ENCODE peak calls at places on chromosome 19, in ten cellular contexts. One of them, this sample, is unnamed.

GRCh38 chr19:21463449-21464105 is 41.8 kb upstream of the ZNF429 start:
- DNase-seq in uterus: no peak
- DNase-seq in HCT116: no peak
- DNase-seq in A549: no peak
- DNase-seq in lower leg skin: no peak
- DNase-seq in heart left ventricle: peak
- DNase-seq in suprapubic skin: no peak
- DNase-seq in upper lobe of left lung: no peak
- DNase-seq in IMR-90: no peak
- DNase-seq in body of pancreas: peak
- DNase-seq in this sample: no peak

GRCh38 chr19:23799321-23799720 is 40.6 kb upstream of the ZNF681 start:
- DNase-seq in lower leg skin: no peak
- DNase-seq in suprapubic skin: no peak
- DNase-seq in A549: no peak
- DNase-seq in IMR-90: no peak
- DNase-seq in heart left ventricle: no peak
- DNase-seq in upper lobe of left lung: no peak
- DNase-seq in uterus: no peak
- DNase-seq in body of pancreas: no peak
- DNase-seq in HCT116: no peak
- DNase-seq in this sample: no peak

GRCh38 chr19:47518139-47518538 is 3.3 kb upstream of the NAPA start:
- DNase-seq in IMR-90: no peak
- DNase-seq in HCT116: no peak
- DNase-seq in lower leg skin: no peak
- DNase-seq in upper lobe of left lung: no peak
- DNase-seq in A549: no peak
- DNase-seq in heart left ventricle: no peak
- DNase-seq in body of pancreas: no peak
- DNase-seq in suprapubic skin: no peak
- DNase-seq in uterus: no peak
- DNase-seq in this sample: no peak

GRCh38 chr19:49331616-49332055 is 3.6 kb upstream of the CD37 start:
- DNase-seq in lower leg skin: no peak
- DNase-seq in uterus: no peak
- DNase-seq in body of pancreas: peak
- DNase-seq in A549: peak
- DNase-seq in upper lobe of left lung: no peak
- DNase-seq in heart left ventricle: no peak
- DNase-seq in HCT116: peak
- DNase-seq in suprapubic skin: no peak
- DNase-seq in IMR-90: peak
- DNase-seq in this sample: no peak

GRCh38 chr19:3507371-3508120 is 1.4 kb downstream of the FZR1 start:
- DNase-seq in heart left ventricle: no peak
- DNase-seq in HCT116: no peak
- DNase-seq in IMR-90: no peak
- DNase-seq in upper lobe of left lung: peak
- DNase-seq in suprapubic skin: peak
- DNase-seq in A549: no peak
- DNase-seq in uterus: no peak
- DNase-seq in body of pancreas: peak
- DNase-seq in lower leg skin: no peak
- DNase-seq in this sample: no peak

GRCh38 chr19:7605490-7606222 is 10.0 kb downstream of the CAMSAP3 start:
- DNase-seq in A549: peak
- DNase-seq in IMR-90: no peak
- DNase-seq in lower leg skin: no peak
- DNase-seq in upper lobe of left lung: no peak
- DNase-seq in HCT116: peak
- DNase-seq in heart left ventricle: no peak
- DNase-seq in uterus: no peak
- DNase-seq in suprapubic skin: no peak
- DNase-seq in body of pancreas: no peak
- DNase-seq in this sample: no peak

GRCh38 chr19:21483589-21484170 is 21.7 kb upstream of the ZNF429 start:
- DNase-seq in IMR-90: no peak
- DNase-seq in suprapubic skin: no peak
- DNase-seq in A549: peak
- DNase-seq in uterus: peak
- DNase-seq in heart left ventricle: peak
- DNase-seq in HCT116: no peak
- DNase-seq in upper lobe of left lung: peak
- DNase-seq in lower leg skin: no peak
- DNase-seq in body of pancreas: peak
- DNase-seq in this sample: no peak

GRCh38 chr19:14632286-14632685 is 42.4 kb downstream of the ADGRE3 start:
- DNase-seq in HCT116: peak
- DNase-seq in body of pancreas: no peak
- DNase-seq in lower leg skin: no peak
- DNase-seq in suprapubic skin: no peak
- DNase-seq in A549: peak
- DNase-seq in upper lobe of left lung: no peak
- DNase-seq in heart left ventricle: no peak
- DNase-seq in IMR-90: peak
- DNase-seq in uterus: no peak
- DNase-seq in this sample: no peak

GRCh38 chr19:17107546-17108452 is 32.2 kb downstream of the MYO9B start:
- DNase-seq in HCT116: peak
- DNase-seq in A549: peak
- DNase-seq in body of pancreas: peak
- DNase-seq in heart left ventricle: peak
- DNase-seq in IMR-90: peak
- DNase-seq in lower leg skin: peak
- DNase-seq in uterus: peak
- DNase-seq in upper lobe of left lung: peak
- DNase-seq in suprapubic skin: peak
- DNase-seq in this sample: no peak

GRCh38 chr19:17101686-17102628 is 26.4 kb downstream of the MYO9B start:
- DNase-seq in lower leg skin: no peak
- DNase-seq in uterus: no peak
- DNase-seq in IMR-90: no peak
- DNase-seq in heart left ventricle: no peak
- DNase-seq in A549: no peak
- DNase-seq in body of pancreas: no peak
- DNase-seq in HCT116: no peak
- DNase-seq in upper lobe of left lung: peak
- DNase-seq in suprapubic skin: no peak
- DNase-seq in this sample: no peak

GRCh38 chr19:17105548-17105947 is 30.0 kb downstream of the MYO9B start:
- DNase-seq in heart left ventricle: no peak
- DNase-seq in suprapubic skin: no peak
- DNase-seq in HCT116: no peak
- DNase-seq in body of pancreas: no peak
- DNase-seq in uterus: no peak
- DNase-seq in IMR-90: no peak
- DNase-seq in upper lobe of left lung: no peak
- DNase-seq in A549: no peak
- DNase-seq in lower leg skin: no peak
- DNase-seq in this sample: no peak

GRCh38 chr19:17104679-17105078 is 29.1 kb downstream of the MYO9B start:
- DNase-seq in upper lobe of left lung: no peak
- DNase-seq in HCT116: no peak
- DNase-seq in lower leg skin: no peak
- DNase-seq in heart left ventricle: no peak
- DNase-seq in A549: no peak
- DNase-seq in suprapubic skin: no peak
- DNase-seq in IMR-90: no peak
- DNase-seq in body of pancreas: no peak
- DNase-seq in uterus: no peak
- DNase-seq in this sample: no peak

DNA sequence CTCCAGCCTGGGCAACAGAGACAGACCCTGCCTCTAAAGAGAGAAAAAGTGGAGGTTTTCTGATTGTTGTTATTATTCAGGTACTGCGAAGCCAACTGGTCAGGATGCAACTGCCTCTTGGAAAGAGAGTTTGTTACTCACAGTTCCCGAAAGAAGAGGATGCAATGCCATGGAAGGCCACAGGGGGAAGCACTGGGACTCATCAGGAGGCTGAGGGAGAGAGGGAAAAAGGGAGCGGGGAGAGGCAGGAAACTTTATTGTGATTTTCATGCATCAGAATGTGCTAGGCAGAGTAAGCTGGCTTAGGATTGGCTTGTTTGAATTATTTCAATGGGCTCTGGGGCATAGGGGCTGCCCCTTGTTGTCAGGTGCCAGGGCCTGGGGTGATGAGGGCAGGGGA is 27.6 kb downstream of the MYO9B start:
- DNase-seq in IMR-90: peak
- DNase-seq in heart left ventricle: no peak
- DNase-seq in lower leg skin: no peak
- DNase-seq in uterus: no peak
- DNase-seq in HCT116: peak
- DNase-seq in upper lobe of left lung: no peak
- DNase-seq in body of pancreas: no peak
- DNase-seq in A549: peak
- DNase-seq in suprapubic skin: no peak
- DNase-seq in this sample: no peak
- TF ChIP-seq CTCF in IMR-90: peak
- TF ChIP-seq CTCF in heart left ventricle: peak
- TF ChIP-seq CTCF in lower leg skin: no peak
- TF ChIP-seq CTCF in uterus: no peak
- TF ChIP-seq CTCF in HCT116: peak
- TF ChIP-seq CTCF in upper lobe of left lung: no peak
- TF ChIP-seq CTCF in body of pancreas: peak
- TF ChIP-seq CTCF in A549: peak
- TF ChIP-seq CTCF in suprapubic skin: no peak
- TF ChIP-seq CTCF in this sample: no peak

DNA sequence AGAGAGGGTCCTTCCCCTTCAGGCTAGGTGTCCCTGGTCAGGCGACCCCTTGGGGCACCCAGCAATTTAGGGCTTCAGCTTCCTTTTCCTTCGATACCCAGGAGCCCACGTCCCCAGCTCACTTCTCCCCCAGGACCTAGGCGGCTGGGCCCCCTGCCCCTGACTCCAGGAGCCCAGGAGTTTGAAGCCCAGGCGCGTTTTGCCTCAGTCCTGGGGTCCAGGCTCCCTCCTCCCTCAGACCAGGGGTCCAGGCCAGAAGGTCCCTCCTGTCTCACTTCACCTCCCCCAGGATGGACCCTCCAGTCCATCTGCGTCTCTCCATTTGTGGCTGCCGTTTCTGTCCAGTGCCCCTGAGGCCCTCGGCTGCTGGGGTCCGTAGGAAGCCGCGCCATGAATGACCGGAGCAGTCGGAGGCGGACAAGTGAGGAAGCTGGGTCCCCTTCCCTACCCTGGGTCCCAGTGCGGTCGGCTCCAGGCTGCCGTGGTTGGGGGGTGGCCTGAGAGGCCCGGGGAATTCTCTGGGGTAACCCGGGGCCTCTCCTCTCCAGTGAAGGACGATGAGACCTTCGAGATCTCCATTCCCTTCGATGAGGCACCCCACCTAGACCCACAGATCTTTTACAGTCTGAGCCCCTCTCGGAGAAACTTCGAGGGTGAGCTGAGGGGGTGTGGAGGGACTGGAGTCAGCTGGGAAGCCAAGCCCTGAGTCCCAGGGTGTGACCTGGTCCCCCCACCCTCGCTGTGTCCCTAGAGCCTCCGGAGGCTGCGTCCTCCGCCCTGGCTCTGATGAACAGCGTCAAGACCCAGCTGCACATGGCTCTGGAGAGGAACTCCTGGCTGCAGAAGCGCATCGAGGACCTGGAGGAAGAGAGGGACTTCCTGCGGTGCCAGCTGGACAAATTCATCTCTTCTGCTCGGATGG is 906 bp downstream of the CCDC106 start:
- DNase-seq in A549: no peak
- DNase-seq in heart left ventricle: no peak
- DNase-seq in body of pancreas: no peak
- DNase-seq in upper lobe of left lung: no peak
- DNase-seq in HCT116: no peak
- DNase-seq in lower leg skin: no peak
- DNase-seq in IMR-90: no peak
- DNase-seq in suprapubic skin: peak
- DNase-seq in uterus: no peak
- DNase-seq in this sample: no peak
- TF ChIP-seq POLR2A in A549: no peak
- TF ChIP-seq POLR2A in heart left ventricle: no peak
- TF ChIP-seq POLR2A in body of pancreas: no peak
- TF ChIP-seq POLR2A in upper lobe of left lung: no peak
- TF ChIP-seq POLR2A in HCT116: no peak
- TF ChIP-seq POLR2A in lower leg skin: no peak
- TF ChIP-seq POLR2A in IMR-90: no peak
- TF ChIP-seq POLR2A in suprapubic skin: no peak
- TF ChIP-seq POLR2A in uterus: no peak
- TF ChIP-seq POLR2A in this sample: no peak

GRCh38 chr19:46372901-46373572 is 26.1 kb downstream of the PPP5C start:
- DNase-seq in lower leg skin: no peak
- DNase-seq in suprapubic skin: peak
- DNase-seq in A549: peak
- DNase-seq in IMR-90: no peak
- DNase-seq in body of pancreas: peak
- DNase-seq in heart left ventricle: no peak
- DNase-seq in uterus: no peak
- DNase-seq in HCT116: no peak
- DNase-seq in upper lobe of left lung: peak
- DNase-seq in this sample: no peak
- TF ChIP-seq CTCF in lower leg skin: no peak
- TF ChIP-seq CTCF in suprapubic skin: no peak
- TF ChIP-seq CTCF in A549: peak
- TF ChIP-seq CTCF in IMR-90: peak
- TF ChIP-seq CTCF in body of pancreas: no peak
- TF ChIP-seq CTCF in heart left ventricle: no peak
- TF ChIP-seq CTCF in uterus: no peak
- TF ChIP-seq CTCF in HCT116: peak
- TF ChIP-seq CTCF in upper lobe of left lung: no peak
- TF ChIP-seq CTCF in this sample: peak

GRCh38 chr19:12784394-12784870 is 6.9 kb upstream of the JUNB start:
- DNase-seq in HCT116: no peak
- DNase-seq in A549: no peak
- DNase-seq in lower leg skin: no peak
- DNase-seq in body of pancreas: no peak
- DNase-seq in suprapubic skin: no peak
- DNase-seq in uterus: no peak
- DNase-seq in IMR-90: peak
- DNase-seq in upper lobe of left lung: no peak
- DNase-seq in heart left ventricle: no peak
- DNase-seq in this sample: no peak

GRCh38 chr19:12782424-12783225 is 7.3 kb upstream of the HOOK2 start:
- DNase-seq in body of pancreas: peak
- DNase-seq in suprapubic skin: peak
- DNase-seq in upper lobe of left lung: peak
- DNase-seq in heart left ventricle: peak
- DNase-seq in A549: peak
- DNase-seq in uterus: peak
- DNase-seq in IMR-90: peak
- DNase-seq in HCT116: no peak
- DNase-seq in lower leg skin: peak
- DNase-seq in this sample: peak

GRCh38 chr19:12783849-12784393 is 7.4 kb upstream of the JUNB start:
- DNase-seq in A549: peak
- DNase-seq in IMR-90: no peak
- DNase-seq in heart left ventricle: peak
- DNase-seq in HCT116: no peak
- DNase-seq in lower leg skin: peak
- DNase-seq in upper lobe of left lung: peak
- DNase-seq in suprapubic skin: peak
- DNase-seq in body of pancreas: no peak
- DNase-seq in uterus: no peak
- DNase-seq in this sample: no peak

GRCh38 chr19:12782174-12782423 is 6.7 kb upstream of the HOOK2 start:
- DNase-seq in upper lobe of left lung: no peak
- DNase-seq in HCT116: no peak
- DNase-seq in heart left ventricle: no peak
- DNase-seq in lower leg skin: peak
- DNase-seq in suprapubic skin: peak
- DNase-seq in IMR-90: no peak
- DNase-seq in body of pancreas: no peak
- DNase-seq in A549: no peak
- DNase-seq in uterus: no peak
- DNase-seq in this sample: peak

GRCh38 chr19:12783226-12783848 is 7.9 kb upstream of the JUNB start:
- DNase-seq in uterus: no peak
- DNase-seq in upper lobe of left lung: no peak
- DNase-seq in HCT116: no peak
- DNase-seq in lower leg skin: no peak
- DNase-seq in heart left ventricle: no peak
- DNase-seq in A549: peak
- DNase-seq in body of pancreas: no peak
- DNase-seq in IMR-90: no peak
- DNase-seq in suprapubic skin: no peak
- DNase-seq in this sample: no peak
- TF ChIP-seq POLR2A in uterus: no peak
- TF ChIP-seq POLR2A in upper lobe of left lung: no peak
- TF ChIP-seq POLR2A in HCT116: no peak
- TF ChIP-seq POLR2A in lower leg skin: no peak
- TF ChIP-seq POLR2A in heart left ventricle: no peak
- TF ChIP-seq POLR2A in A549: peak
- TF ChIP-seq POLR2A in body of pancreas: no peak
- TF ChIP-seq POLR2A in IMR-90: peak
- TF ChIP-seq POLR2A in suprapubic skin: no peak
- TF ChIP-seq POLR2A in this sample: peak